ENCODE peak calls at places on chromosomes 5 and 9, in four cellular contexts. K is cardiac fibroblast; U is stimulated activated CD8-positive, alpha-beta memory T cell treated with anti-CD3 and anti-CD28 coated beads, Interleukin-4, amount 100 ng/mL, for 4 hours; S is psoas muscle. X is an unnamed sample.

GRCh38 chr9:112554516-112554915 is 67.9 kb downstream of the KIAA1958 start:
- DNase-seq in K (no peak), U (no peak), S (no peak), X (no peak)

GRCh38 chr5:79235222-79235577 is 731 bp upstream of the JMY start:
- DNase-seq in K (peak), U (no peak), S (no peak), X (no peak)

GRCh38 chr9:129322641-129323375 is 144.7 kb upstream of the IER5L start:
- DNase-seq in K (no peak), U (no peak), S (no peak), X (peak)

GRCh38 chr9:136105398-136106135 is 10.5 kb upstream of the NACC2 start:
- DNase-seq in K (peak), U (no peak), S (peak), X (no peak)

GRCh38 chr5:125160787-125161502 is 414.5 kb upstream of the ZNF608 start:
- DNase-seq in K (peak), U (no peak), S (no peak), X (peak)

GRCh38 chr9:120393386-120394057 is 186.4 kb downstream of the CDK5RAP2 start:
- DNase-seq in K (peak), U (no peak), S (no peak), X (no peak)

GRCh38 chr5:155114655-155115054 is 101.1 kb downstream of the KIF4B start:
- DNase-seq in K (no peak), U (no peak), S (no peak), X (no peak)

GRCh38 chr9:35732185-35733108 is at the start of the genes CREB3 and TLN1:
- DNase-seq in K (peak), U (peak), S (peak), X (peak)

GRCh38 chr5:97142521-97143254 is at the start of gene LIX1:
- DNase-seq in K (peak), U (no peak), S (no peak), X (no peak)

GRCh38 chr5:43041669-43042175 is 1.6 kb upstream of the ANXA2R start:
- DNase-seq in K (peak), U (no peak), S (peak), X (peak)

GRCh38 chr9:107693620-107694326 is 204.2 kb upstream of the KLF4 start:
- DNase-seq in K (peak), U (no peak), S (no peak), X (no peak)

GRCh38 chr5:11511878-11512277 is 392.4 kb downstream of the CTNND2 start:
- DNase-seq in K (no peak), U (no peak), S (no peak), X (no peak)

GRCh38 chr9:120109242-120109641 is 470.7 kb downstream of the CDK5RAP2 start:
- DNase-seq in K (no peak), U (no peak), S (no peak), X (no peak)

GRCh38 chr5:113043491-113043931 is 66.9 kb downstream of the DCP2 start:
- DNase-seq in K (peak), U (no peak), S (peak), X (no peak)

GRCh38 chr9:136259517-136259813 is 13.9 kb upstream of the QSOX2 start:
- DNase-seq in K (no peak), U (no peak), S (no peak), X (no peak)

GRCh38 chr5:53151713-53152458 is 42.3 kb upstream of the MOCS2 start:
- DNase-seq in K (peak), U (no peak), S (no peak), X (no peak)

GRCh38 chr5:38780950-38781349 is 64.9 kb upstream of the OSMR start:
- DNase-seq in K (peak), U (no peak), S (peak), X (peak)

GRCh38 chr9:130938652-130939404 is at the start of gene FIBCD1:
- DNase-seq in K (peak), U (no peak), S (no peak), X (no peak)

GRCh38 chr9:20854444-20854843 is 170.4 kb downstream of the FOCAD start:
- DNase-seq in K (peak), U (no peak), S (no peak), X (no peak)

X was measured in uterus.